ENCODE peak calls at places on chromosomes 3 and 15, in six cellular contexts. K, J, V, Y, T and U are unnamed samples.

GRCh38 chr3:32818431-32819085 is 761 bp downstream of the TRIM71 start:
- DNase-seq in K (no peak), J (no peak), V (peak; percentile 50), Y (no peak), T (no peak), U (no peak)

GRCh38 chr15:72591361-72591760 is 63.1 kb upstream of the GOLGA6B start:
- DNase-seq in K (no peak), J (no peak), V (no peak), Y (peak; percentile 77), T (peak; percentile 81), U (no peak)

GRCh38 chr3:45105855-45106655 is 40.1 kb downstream of the CDCP1 start:
- DNase-seq in K (peak; percentile 58), J (peak; percentile 76), V (no peak), Y (peak; percentile 94), T (peak; percentile 96), U (no peak)

GRCh38 chr3:2262204-2262603 is 163.5 kb downstream of the CNTN4 start:
- DNase-seq in K (no peak), J (no peak), V (no peak), Y (no peak), T (no peak), U (no peak)

GRCh38 chr3:141305436-141305835 is 62.9 kb upstream of the ZBTB38 start:
- DNase-seq in K (no peak), J (no peak), V (no peak), Y (no peak), T (peak; percentile 37), U (no peak)

GRCh38 chr3:157606392-157607197 is 103.4 kb upstream of the VEPH1 start:
- DNase-seq in K (peak; percentile 24), J (peak; percentile 20), V (peak; percentile 74), Y (peak; percentile 57), T (peak; percentile 73), U (peak; percentile 52)

GRCh38 chr3:195054311-195054710 is 216.6 kb downstream of the XXYLT1 start:
- DNase-seq in K (no peak), J (no peak), V (no peak), Y (no peak), T (no peak), U (no peak)

GRCh38 chr15:76309561-76310330 is 1.5 kb downstream of the ETFA start:
- DNase-seq in K (no peak), J (no peak), V (no peak), Y (peak; percentile 17), T (peak; percentile 25), U (no peak)

GRCh38 chr15:66287461-66288055 is 5.8 kb upstream of the DIS3L start:
- DNase-seq in K (no peak), J (peak; percentile 11), V (peak; percentile 26), Y (no peak), T (no peak), U (no peak)

GRCh38 chr3:31407665-31408064 is 125.1 kb upstream of the STT3B start:
- DNase-seq in K (no peak), J (no peak), V (no peak), Y (peak; percentile 57), T (peak; percentile 68), U (no peak)

DNA sequence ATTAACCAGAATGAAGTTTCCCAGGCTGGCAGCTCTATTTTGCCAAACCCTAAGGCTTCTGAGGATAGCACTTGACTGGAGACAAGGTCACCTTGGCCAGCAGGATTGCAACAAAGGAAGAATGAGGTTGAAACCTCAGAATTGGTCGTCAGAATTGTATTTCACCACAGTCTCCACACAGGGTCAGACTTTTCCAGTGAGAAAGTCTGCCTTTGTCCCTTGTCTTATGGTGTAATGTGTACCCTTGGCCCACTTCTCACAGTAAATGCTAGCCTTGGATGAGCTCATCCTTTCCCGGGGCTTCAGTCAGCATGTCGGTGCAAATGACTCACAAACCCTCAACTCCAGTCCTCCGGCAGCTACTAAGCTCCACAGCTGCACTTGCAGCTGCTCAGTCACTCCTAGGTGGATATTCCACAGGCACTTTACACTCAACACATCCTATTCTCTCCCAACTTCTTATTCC is 19.7 kb downstream of the SSR3 start:
- DNase-seq in K (no peak), J (no peak), V (peak; percentile 54), Y (peak; percentile 99), T (peak; percentile 100), U (no peak)
- H3K27ac ChIP-seq in K (no peak overlapping the region), J (no peak overlapping the region), V (peak overlapping the region; percentile 76), Y (peak overlapping the region; percentile 89), T (peak overlapping the region; percentile 58), U (no peak overlapping the region)

DNA sequence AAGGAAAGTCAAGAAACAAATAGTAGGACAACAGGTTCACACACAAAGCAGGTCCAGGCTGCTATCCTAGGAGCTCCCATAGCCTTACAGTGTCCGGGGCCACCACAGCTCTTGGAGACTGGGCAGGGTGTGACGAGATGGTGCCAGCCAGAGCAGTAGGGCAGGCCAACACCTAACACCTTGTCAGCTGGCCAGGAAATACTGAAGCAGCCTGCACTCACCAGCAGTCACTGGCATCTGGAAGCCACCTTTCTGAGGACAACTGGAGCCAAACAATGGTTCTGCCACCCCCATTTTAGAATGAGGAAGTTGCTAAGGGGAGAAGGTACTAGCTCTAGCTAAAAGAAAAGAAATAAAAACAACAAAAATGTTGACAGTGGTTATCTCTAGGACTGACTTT is 47.2 kb downstream of the CCDC12 start:
- DNase-seq in K (no peak), J (no peak), V (no peak), Y (no peak), T (no peak), U (no peak)
- H3K4me1 ChIP-seq in K (peaks cover 36% of the 10 kb centered on the region), J (peaks cover 78% of the 10 kb centered on the region), V (peaks cover 43% of the 10 kb centered on the region), Y (peaks cover 32% of the 10 kb centered on the region), T (peaks cover 27% of the 10 kb centered on the region), U (no peaks in the 10 kb centered on the region)

DNA sequence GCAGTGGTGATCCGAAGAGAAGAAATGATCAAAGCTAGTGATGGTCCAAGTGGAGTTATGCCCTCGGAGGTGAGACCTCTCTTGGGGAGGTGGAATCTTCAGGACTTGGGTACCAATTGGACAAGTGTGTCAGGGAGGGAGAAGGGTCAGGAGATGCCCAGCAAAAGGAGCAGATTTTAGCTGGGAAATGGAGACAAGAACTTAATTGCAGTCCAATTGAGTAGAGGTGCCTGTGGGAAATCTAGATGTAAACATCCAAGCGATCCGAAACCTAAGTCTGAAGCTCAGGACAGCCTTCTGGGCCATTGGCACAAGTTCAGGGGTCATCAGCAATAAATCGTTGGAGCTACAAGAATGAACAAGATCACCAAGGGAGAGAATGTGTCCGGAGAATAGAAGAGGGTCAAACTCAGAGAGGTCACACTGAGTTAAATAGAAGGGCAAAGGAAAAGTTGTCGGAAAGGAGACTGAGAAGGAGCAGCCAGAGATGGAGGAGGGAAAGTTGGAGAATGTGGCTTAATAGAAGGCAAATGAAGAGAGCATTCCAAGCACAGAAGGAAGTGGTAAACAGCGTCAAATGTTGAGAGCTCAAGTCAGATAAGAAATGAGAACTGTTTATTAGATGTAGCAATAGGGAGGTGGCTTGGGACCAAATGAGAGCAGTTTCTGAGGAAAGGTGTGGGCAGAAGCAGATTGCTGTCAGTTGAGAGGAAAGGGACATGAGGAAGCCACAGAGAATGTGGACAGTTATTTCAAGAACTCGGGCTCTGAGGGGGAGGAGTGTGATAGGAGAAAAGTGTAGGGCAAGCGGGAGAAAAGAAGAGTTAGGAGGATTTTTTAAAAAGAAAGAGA is 64.2 kb upstream of the FNDC3B start:
- DNase-seq in K (no peak), J (no peak), V (no peak), Y (peak; percentile 89), T (peak; percentile 89), U (no peak)
- H3K4me3 ChIP-seq in K (no peak overlapping the region), J (no peak overlapping the region), V (no peak overlapping the region), Y (no peak overlapping the region), T (no peak overlapping the region), U (no peak overlapping the region)

GRCh38 chr3:57998366-57999283 is 9.6 kb upstream of the FLNB start:
- DNase-seq in K (no peak), J (no peak), V (peak; percentile 51), Y (peak; percentile 82), T (peak; percentile 88), U (no peak)
- H3K27ac ChIP-seq in K (peak overlapping the region; percentile 83), J (no peak overlapping the region), V (peak overlapping the region; percentile 48), Y (peak overlapping the region; percentile 65), T (no peak overlapping the region), U (no peak overlapping the region)

DNA sequence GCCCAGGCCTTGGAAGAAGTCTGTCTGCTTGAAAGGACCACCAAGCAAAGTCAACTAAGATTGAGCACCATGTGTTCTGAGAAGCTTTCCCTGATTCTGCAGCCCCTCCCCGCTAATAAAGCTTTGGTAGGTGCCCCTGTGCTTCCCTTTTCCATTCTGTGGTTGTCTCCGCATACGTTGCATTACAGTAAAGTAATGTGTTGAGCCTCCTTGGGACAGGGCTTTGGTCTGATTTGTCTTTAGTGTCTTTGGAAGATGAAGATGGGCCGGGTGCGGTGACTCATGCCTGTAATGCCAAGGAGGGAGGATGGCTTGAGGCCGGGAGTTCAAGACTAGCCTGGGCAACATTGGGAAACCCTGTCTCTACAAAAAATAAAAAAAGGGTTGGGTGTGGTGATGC is 56.3 kb downstream of the RPL39L start:
- DNase-seq in K (no peak), J (no peak), V (no peak), Y (no peak), T (no peak), U (no peak)
- H3K4me1 ChIP-seq in K (no peaks in the 10 kb centered on the region), J (peaks cover 11% of the 10 kb centered on the region), V (no peaks in the 10 kb centered on the region), Y (no peaks in the 10 kb centered on the region), T (no peaks in the 10 kb centered on the region), U (peaks cover 4% of the 10 kb centered on the region)